ENCODE peak calls at places on chromosomes 6 and 20, in six cellular contexts. N, E, X, C, T and B are unnamed samples. For H3K4me1, the result is how much of the 10 kb centered on the place peaks cover.

GRCh38 chr6:109381747-109382575 is at the start of gene CD164:
- DNase-seq in C (peak), T (peak), E (peak), X (peak), N (peak), B (peak)

GRCh38 chr6:142223938-142224337 is 76.9 kb downstream of the VTA1 start:
- DNase-seq in T (no peak), N (no peak), X (no peak), E (no peak), C (no peak), B (no peak)

GRCh38 chr6:4637691-4638433 is 138.3 kb upstream of the CDYL start:
- DNase-seq in E (no peak), C (no peak), N (no peak), X (peak), T (no peak), B (no peak)

GRCh38 chr6:170147832-170148708 is 142.8 kb downstream of the DLL1 start:
- DNase-seq in N (no peak), E (peak), C (peak), X (no peak), T (peak), B (peak)

GRCh38 chr6:43468240-43468639 is 9.1 kb upstream of the TJAP1 start:
- DNase-seq in T (no peak), X (no peak), E (no peak), N (no peak), C (no peak), B (no peak)

GRCh38 chr6:147510949-147511590 is 2.6 kb downstream of the SAMD5 start:
- DNase-seq in E (no peak), T (peak), X (no peak), C (peak), N (no peak), B (no peak)

GRCh38 chr6:68032217-68032616 is 602.9 kb upstream of the ADGRB3 start:
- DNase-seq in C (no peak), E (no peak), X (no peak), T (no peak), N (no peak), B (no peak)

GRCh38 chr6:74333406-74333805 is 637.4 kb downstream of the CD109 start:
- DNase-seq in E (no peak), N (no peak), C (no peak), T (no peak), X (no peak), B (no peak)

GRCh38 chr6:57221191-57221935 is 744 bp downstream of the RAB23 start:
- DNase-seq in X (peak), C (peak), T (peak), N (peak), E (peak), B (peak)

GRCh38 chr6:13794184-13794583 is 20.2 kb downstream of the MCUR1 start:
- DNase-seq in C (no peak), E (no peak), X (no peak), N (no peak), T (no peak), B (no peak)

GRCh38 chr6:106083618-106084017 is 2.5 kb upstream of the PRDM1 start:
- DNase-seq in T (no peak), E (no peak), X (no peak), N (no peak), C (no peak), B (no peak)

GRCh38 chr6:158772172-158772571 is 47.0 kb downstream of the EZR start:
- DNase-seq in E (no peak), T (no peak), N (no peak), X (no peak), C (no peak), B (peak)

GRCh38 chr6:158773581-158774449 is 45.4 kb downstream of the EZR start:
- DNase-seq in E (no peak), N (no peak), C (no peak), T (no peak), X (no peak), B (peak)

GRCh38 chr6:158770948-158771347 is 48.2 kb downstream of the EZR start:
- DNase-seq in X (no peak), T (no peak), C (no peak), N (no peak), E (no peak), B (peak)

GRCh38 chr6:158771399-158772158 is 47.6 kb downstream of the EZR start:
- DNase-seq in E (no peak), C (no peak), X (no peak), T (no peak), N (no peak), B (no peak)

GRCh38 chr6:158772851-158773371 is 46.3 kb downstream of the EZR start:
- DNase-seq in E (no peak), X (no peak), C (no peak), T (peak), N (no peak), B (peak)
- H3K27ac ChIP-seq in E (peak), X (peak), C (peak), T (peak), N (peak), B (no peak)

GRCh38 chr6:19866900-19867627 is 29.9 kb downstream of the ID4 start:
- DNase-seq in C (no peak), T (no peak), N (no peak), X (peak), E (no peak), B (no peak)
- TF ChIP-seq POLR2AphosphoS5 in C (no peak), T (no peak), N (no peak), X (no peak), E (no peak), B (no peak)

GRCh38 chr20:46235086-46235485 is 73.2 kb downstream of the CDH22 start:
- DNase-seq in E (no peak), C (no peak), X (no peak), T (no peak), N (no peak), B (no peak)

GRCh38 chr20:46237221-46237620 is 71.1 kb downstream of the CDH22 start:
- DNase-seq in T (no peak), E (no peak), X (no peak), C (no peak), N (no peak), B (no peak)

GRCh38 chr20:46240881-46241280 is 67.4 kb downstream of the CDH22 start:
- DNase-seq in T (no peak), N (no peak), C (no peak), X (no peak), E (no peak), B (no peak)

GRCh38 chr20:46240065-46240464 is 68.2 kb downstream of the CDH22 start:
- DNase-seq in T (no peak), X (no peak), E (no peak), N (no peak), C (no peak), B (no peak)

GRCh38 chr20:46237736-46238135 is 70.6 kb downstream of the CDH22 start:
- DNase-seq in T (no peak), C (no peak), E (no peak), X (no peak), N (no peak), B (no peak)
- H3K4me1 ChIP-seq in T (under half), C (under half), E (under half), X (under half), N (under half), B (under half)

DNA sequence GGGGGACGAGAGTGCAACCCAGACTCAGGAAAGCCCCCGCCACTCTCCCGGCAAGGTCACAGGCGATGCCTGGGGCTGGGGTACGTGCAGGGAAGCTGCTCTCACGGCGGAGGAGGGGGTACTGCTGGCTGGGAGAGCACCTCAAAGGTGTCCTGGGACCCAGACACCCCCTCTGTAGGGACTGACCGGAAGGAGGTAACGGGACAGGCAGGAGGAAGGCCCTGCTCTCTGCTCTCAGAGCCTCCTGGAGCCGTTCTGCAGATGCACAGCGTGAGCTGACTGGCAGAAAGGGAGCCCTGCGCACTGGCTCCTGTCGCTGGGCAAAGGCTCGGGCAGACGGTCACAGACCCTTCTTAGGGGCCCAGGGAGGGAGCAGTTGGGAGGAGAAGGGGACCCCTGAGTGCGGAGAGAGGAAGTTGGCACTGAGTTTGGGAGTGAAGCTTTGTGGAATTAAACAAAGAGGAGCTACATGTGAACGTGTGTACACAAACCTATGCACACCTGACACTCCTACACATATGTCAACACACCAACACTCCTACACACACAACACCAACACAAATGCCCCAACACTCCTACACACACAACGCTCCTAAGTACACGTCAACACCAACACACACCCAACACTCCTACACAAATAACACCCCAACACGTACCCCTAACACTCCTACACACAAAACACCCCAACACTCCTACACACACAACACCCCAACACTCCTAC is 39.7 kb upstream of the ZBP1 start:
- DNase-seq in E (peak), C (peak), X (no peak), T (peak), N (peak), B (peak)
- H3K27ac ChIP-seq in E (no peak), C (no peak), X (no peak), T (no peak), N (no peak), B (no peak)

GRCh38 chr20:37986873-37987601 is 46.2 kb downstream of the TTI1 start:
- DNase-seq in X (no peak), E (peak), C (peak), T (peak), N (peak), B (no peak)
- TF ChIP-seq POLR2AphosphoS5 in X (no peak), E (no peak), C (peak), T (no peak), N (peak), B (no peak)